ENCODE peak calls at places on chromosomes 6 and 20, in four cellular contexts. X, U, L and K are unnamed samples.

GRCh38 chr6:2741756-2742155 is 9.0 kb downstream of the MYLK4 start:
- DNase-seq in U (no peak), X (no peak), L (no peak), K (no peak)

GRCh38 chr6:43774776-43775583 is 5.0 kb downstream of the VEGFA start:
- DNase-seq in L (peak), U (peak), X (peak), K (peak)

GRCh38 chr6:167676000-167676665 is 150.6 kb upstream of the AFDN start:
- DNase-seq in U (peak), X (no peak), L (no peak), K (no peak)

GRCh38 chr6:49543087-49543858 is 7.2 kb upstream of the C6orf141 start:
- DNase-seq in X (no peak), L (no peak), U (no peak), K (no peak)

GRCh38 chr20:43191946-43192847 is 2.5 kb upstream of the PTPRT start:
- DNase-seq in U (no peak), L (peak), X (no peak), K (no peak)

GRCh38 chr6:7246401-7247178 is 66.4 kb downstream of the SSR1 start:
- DNase-seq in X (peak), U (no peak), L (no peak), K (no peak)

GRCh38 chr6:41707565-41708200 is 27.7 kb downstream of the TFEB start:
- DNase-seq in U (no peak), X (peak), L (no peak), K (no peak)

GRCh38 chr6:14228571-14228970 is 111.0 kb downstream of the CD83 start:
- DNase-seq in U (no peak), X (no peak), L (no peak), K (no peak)

GRCh38 chr6:152983637-152984386 is 971 bp upstream of the FBXO5 start:
- DNase-seq in X (peak), U (peak), L (peak), K (peak)

GRCh38 chr6:96542702-96543101 is 20.2 kb upstream of the FHL5 start:
- DNase-seq in L (no peak), U (no peak), X (no peak), K (peak)

GRCh38 chr6:34580707-34581560 is 24.8 kb upstream of the SPDEF start:
- DNase-seq in U (no peak), X (no peak), L (no peak), K (no peak)

GRCh38 chr6:23454090-23454998 is 671.7 kb upstream of the NRSN1 start:
- DNase-seq in X (no peak), U (no peak), L (no peak), K (peak)

GRCh38 chr20:33896509-33896908 is 85.4 kb downstream of the CHMP4B start:
- DNase-seq in U (no peak), X (no peak), L (no peak), K (no peak)

GRCh38 chr6:133070410-133071043 is 170.6 kb upstream of the EYA4 start:
- DNase-seq in X (no peak), U (no peak), L (no peak), K (no peak)

GRCh38 chr6:56842602-56843475 is 112.1 kb upstream of the BEND6 start:
- DNase-seq in X (peak), U (peak), L (no peak), K (no peak)

GRCh38 chr6:147675281-147675680 is 166.8 kb downstream of the SAMD5 start:
- DNase-seq in X (no peak), L (no peak), U (no peak), K (no peak)

DNA sequence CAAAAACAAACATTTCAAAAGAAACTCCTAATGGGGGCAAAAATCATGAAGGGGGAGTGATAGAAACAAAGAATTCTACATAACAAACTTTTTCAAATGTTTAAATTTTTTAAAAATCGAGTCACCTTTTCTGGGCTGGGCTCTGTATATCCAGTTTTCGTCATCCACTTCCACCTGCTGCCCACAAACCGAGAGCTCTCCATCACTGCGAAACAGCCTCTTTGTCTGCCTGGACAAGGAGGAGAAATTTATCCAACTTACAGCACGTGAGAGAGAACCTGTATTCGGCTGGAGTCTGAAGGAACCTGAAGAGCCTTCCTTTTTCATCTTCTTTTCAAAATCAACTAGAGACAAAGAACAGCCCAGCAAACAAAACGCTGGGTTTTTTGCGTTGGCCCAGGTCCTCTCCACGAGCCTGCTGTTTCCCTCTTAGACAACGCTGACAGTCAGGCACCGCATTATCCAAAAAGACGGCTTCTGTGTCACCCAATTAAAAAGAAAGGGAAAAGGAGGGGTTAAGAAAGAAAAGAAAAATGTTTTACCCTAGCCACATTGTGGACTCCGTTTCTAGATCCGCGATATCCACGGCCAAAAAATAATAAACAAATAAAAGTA is 72.4 kb upstream of the NHSL1 start:
- DNase-seq in L (no peak), X (no peak), U (no peak), K (no peak)
- H3K4me3 ChIP-seq in L (no peak), X (no peak), U (peak), K (no peak)

GRCh38 chr6:151276112-151276745 is 36.5 kb downstream of the AKAP12 start:
- DNase-seq in U (no peak), X (no peak), L (no peak), K (peak)
- TF ChIP-seq CTCF in U (no peak), X (no peak), L (no peak), K (peak)

GRCh38 chr20:36541227-36542018 is at the start of gene MYL9:
- DNase-seq in U (peak), X (peak), L (peak), K (no peak)

GRCh38 chr20:36544134-36545018 is 3.1 kb downstream of the MYL9 start:
- DNase-seq in U (peak), X (peak), L (peak), K (peak)

GRCh38 chr20:36542019-36542488 is 735 bp downstream of the MYL9 start:
- DNase-seq in X (peak), L (no peak), U (peak), K (peak)

GRCh38 chr20:36543187-36544133 is 2.1 kb downstream of the MYL9 start:
- DNase-seq in X (peak), L (no peak), U (peak), K (no peak)

GRCh38 chr20:36542516-36543186 is 1.3 kb downstream of the MYL9 start:
- DNase-seq in L (no peak), U (no peak), X (peak), K (no peak)
- H3K4me3 ChIP-seq in L (peak), U (peak), X (peak), K (no peak)

DNA sequence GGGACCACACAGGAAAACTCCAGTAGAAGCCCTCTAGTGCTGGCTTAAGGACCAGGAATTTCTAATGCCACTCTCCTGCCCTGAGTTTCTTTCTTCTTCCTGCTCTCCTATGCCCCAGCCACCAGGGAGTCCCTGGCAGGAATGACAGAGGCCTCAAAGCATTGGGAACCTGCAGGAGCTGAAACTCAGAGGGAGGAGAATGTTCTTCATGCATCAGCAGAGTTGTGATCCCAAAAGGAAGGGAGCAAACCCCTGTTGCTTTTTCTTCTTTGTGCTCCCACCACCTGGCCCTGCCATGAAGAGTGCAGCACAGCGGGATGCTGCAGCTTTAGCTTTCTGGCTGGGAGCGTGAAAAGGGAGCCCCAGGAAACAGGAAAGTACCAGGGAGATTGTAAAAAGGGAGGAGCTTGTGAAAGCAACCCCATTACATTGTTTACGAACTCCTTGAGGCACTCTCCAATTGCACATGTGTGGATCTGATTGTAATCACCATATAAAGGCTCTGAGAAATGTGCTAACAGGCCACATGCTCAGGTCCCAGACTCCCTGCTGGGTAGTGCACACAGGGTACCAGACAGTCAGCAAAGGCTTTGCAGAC is 34.7 kb upstream of the FKBP1A start:
- DNase-seq in X (no peak), U (no peak), L (no peak), K (no peak)
- TF ChIP-seq CTCF in X (no peak), U (no peak), L (no peak), K (no peak)

DNA sequence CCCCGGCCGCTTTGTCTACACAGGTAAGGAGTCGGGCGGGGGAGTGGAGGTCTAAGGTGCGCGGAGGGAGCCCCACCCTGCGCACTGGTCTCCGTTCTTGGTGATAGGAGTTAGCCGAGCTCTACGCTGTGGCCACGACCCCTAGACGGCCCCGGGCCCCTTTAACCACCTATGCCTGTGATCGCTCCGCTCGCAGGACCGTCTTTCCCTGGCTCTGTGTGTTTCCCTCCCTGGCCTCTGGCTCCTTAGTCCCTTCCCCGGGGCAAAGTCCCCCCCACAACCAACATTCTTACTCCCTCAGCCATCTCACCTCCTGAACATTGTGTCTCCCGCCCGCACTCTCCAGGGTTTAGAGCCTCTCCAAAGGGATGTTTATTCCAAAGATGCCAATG is 50.5 kb downstream of the CPXM1 start:
- DNase-seq in U (no peak), X (no peak), L (no peak), K (no peak)
- H3K4me3 ChIP-seq in U (no peak), X (no peak), L (no peak), K (no peak)

GRCh38 chr6:137975058-137975940 is 108.2 kb downstream of the TNFAIP3 start:
- DNase-seq in L (no peak), U (no peak), X (no peak), K (peak)
- TF ChIP-seq CTCF in L (peak), U (peak), X (peak), K (peak)